ENCODE peak calls at places on chromosome X, in four cellular contexts. J, V, I and D are unnamed samples.
A peak's percentile ranks its signal among the peaks of the same experiment; 100 is the strongest.

GRCh38 chrX:2711441-2711840 is 20.3 kb downstream of the CD99 start:
- DNase-seq in J (no peak), V (no peak), I (no peak), D (no peak)

GRCh38 chrX:123504047-123504446 is 228.8 kb downstream of the THOC2 start:
- DNase-seq in J (no peak), V (no peak), I (no peak), D (no peak)

GRCh38 chrX:124573458-124573857 is 227.1 kb downstream of the SH2D1A start:
- DNase-seq in J (no peak), V (no peak), I (no peak), D (no peak)

GRCh38 chrX:11533211-11533651 is 132.5 kb downstream of the ARHGAP6 start:
- DNase-seq in J (peak; percentile 88), V (peak; percentile 19), I (peak; percentile 77), D (peak; percentile 82)

GRCh38 chrX:104762641-104763040 is 196.6 kb downstream of the IL1RAPL2 start:
- DNase-seq in J (no peak), V (no peak), I (no peak), D (no peak)

GRCh38 chrX:20973038-20973437 is 401.2 kb upstream of the CNKSR2 start:
- DNase-seq in J (no peak), V (peak; percentile 53), I (no peak), D (no peak)

GRCh38 chrX:65451663-65452062 is 82.9 kb downstream of the LAS1L start:
- DNase-seq in J (peak; percentile 4), V (peak; percentile 16), I (no peak), D (peak; percentile 7)

GRCh38 chrX:24149346-24150050 is at the start of gene ZFX:
- DNase-seq in J (peak; percentile 5), V (peak; percentile 29), I (no peak), D (peak; percentile 13)

GRCh38 chrX:38117485-38117884 is 103.2 kb downstream of the SRPX start:
- DNase-seq in J (no peak), V (no peak), I (no peak), D (peak; percentile 8)